ENCODE peak calls at places on chromosome 15, in nine cellular contexts. U is ACHN; E is mammary epithelial cell; I is activated gamma-delta T cell treated with Interleukin-2 at 50 U/mL for 16 hours; N is activated naive CD4-positive, alpha-beta T cell treated with Interleukin-2 at 50 U/mL for 16 hours; B is CD8-positive, alpha-beta memory T cell; T is stimulated activated CD4-positive, alpha-beta T cell treated with anti-CD3 and anti-CD28 coated beads, Interleukin-2, amount 100 ng/mL, for 24 hours; P is mesenteric fat pad; G is omental fat pad. H is an unnamed sample.
A peak's percentile ranks its signal among the peaks of the same experiment; 100 is the strongest.

GRCh38 chr15:80061581-80061980 is 2.1 kb downstream of the ZFAND6 start:
- DNase-seq in P (no peak), B (no peak), U (no peak), G (no peak), N (no peak), I (no peak), E (no peak), T (no peak), H (no peak)

GRCh38 chr15:90686435-90687218 is 30.5 kb upstream of the BLM start:
- DNase-seq in P (no peak), E (no peak), U (no peak), T (no peak), B (peak; percentile 61), I (peak; percentile 9), N (no peak), G (no peak), H (no peak)

GRCh38 chr15:26864664-26865191 is 2.1 kb upstream of the GABRA5 start:
- DNase-seq in N (no peak), T (peak; percentile 4), E (peak; percentile 5), P (no peak), B (no peak), U (peak; percentile 36), I (no peak), G (no peak), H (peak; percentile 17)

GRCh38 chr15:74664028-74664616 is 31.7 kb downstream of the EDC3 start:
- DNase-seq in P (no peak), I (no peak), B (no peak), U (no peak), G (no peak), T (no peak), N (no peak), E (peak; percentile 23), H (peak; percentile 11)

GRCh38 chr15:52180196-52180835 is 10.9 kb downstream of the GNB5 start:
- DNase-seq in G (no peak), T (peak; percentile 37), I (peak; percentile 44), N (peak; percentile 40), U (no peak), P (no peak), E (no peak), B (peak; percentile 77), H (no peak)

GRCh38 chr15:37900286-37901221 is 33.9 kb upstream of the TMCO5A start:
- DNase-seq in U (peak; percentile 47), N (no peak), E (peak; percentile 31), I (no peak), B (no peak), P (no peak), T (no peak), G (no peak), H (peak; percentile 72)

GRCh38 chr15:61115241-61115640 is 113.9 kb downstream of the RORA start:
- DNase-seq in B (no peak), G (no peak), I (no peak), E (no peak), N (no peak), T (no peak), U (no peak), P (no peak), H (peak; percentile 5)

GRCh38 chr15:84914351-84914750 is 29.9 kb downstream of the SLC28A1 start:
- DNase-seq in T (no peak), P (no peak), I (no peak), U (no peak), E (no peak), B (no peak), N (no peak), G (no peak), H (no peak)

GRCh38 chr15:79853492-79854328 is 43.1 kb downstream of the MTHFS start:
- DNase-seq in U (peak; percentile 71), T (peak; percentile 66), B (peak; percentile 42), G (no peak), N (peak; percentile 70), P (no peak), I (peak; percentile 53), E (peak; percentile 81), H (peak; percentile 74)

GRCh38 chr15:56866798-56867197 is 51.6 kb upstream of the TCF12 start:
- DNase-seq in I (no peak), T (no peak), G (no peak), B (no peak), U (no peak), E (no peak), N (no peak), P (no peak), H (peak; percentile 67)

H was measured in M059J.